ENCODE peak calls at places on chromosomes 3 and 15, in six cellular contexts. G is T1000, T is NCI-H1092 treated with DMSO at 0.1 percent for 48 hours, S is T-helper 9 cell, P is A673, L is GM23248. U is an unnamed sample.

GRCh38 chr3:182028081-182028480 is 316.4 kb downstream of the SOX2 start:
- DNase-seq in G (no peak), T (no peak), S (no peak), P (peak), L (no peak), U (no peak)

GRCh38 chr3:169939320-169939719 is 27.3 kb upstream of the SEC62 start:
- DNase-seq in G (no peak), T (no peak), S (no peak), P (no peak), L (no peak), U (no peak)

GRCh38 chr3:181916018-181916417 is 204.3 kb downstream of the SOX2 start:
- DNase-seq in G (no peak), T (no peak), S (no peak), P (no peak), L (no peak), U (no peak)

GRCh38 chr15:83030021-83030420 is 18.6 kb upstream of the C15orf40 start:
- DNase-seq in G (peak), T (no peak), S (no peak), P (no peak), L (no peak), U (no peak)

GRCh38 chr3:182837855-182838454 is 44.7 kb downstream of the ATP11B start:
- DNase-seq in G (no peak), T (no peak), S (no peak), P (peak), L (peak), U (peak)

GRCh38 chr3:103950676-103951075 is 1416.0 kb upstream of the ALCAM start:
- DNase-seq in G (no peak), T (no peak), S (no peak), P (no peak), L (no peak), U (no peak)

GRCh38 chr3:4656646-4657318 is 163.6 kb downstream of the ITPR1 start:
- DNase-seq in G (no peak), T (no peak), S (no peak), P (no peak), L (no peak), U (no peak)

GRCh38 chr3:125679258-125679657 is 84.0 kb upstream of the OSBPL11 start:
- DNase-seq in G (no peak), T (no peak), S (no peak), P (peak), L (no peak), U (peak)

GRCh38 chr3:151923901-151924300 is 50.5 kb downstream of the SUCNR1 start:
- DNase-seq in G (no peak), T (no peak), S (no peak), P (no peak), L (peak), U (no peak)

GRCh38 chr3:23085256-23085655 is 117.9 kb upstream of the UBE2E2 start:
- DNase-seq in G (no peak), T (no peak), S (no peak), P (no peak), L (no peak), U (no peak)

GRCh38 chr3:53850895-53851294 is 4.5 kb downstream of the IL17RB start:
- DNase-seq in G (no peak), T (no peak), S (no peak), P (peak), L (peak), U (no peak)

U was measured in SK-MEL-5.